ENCODE peak calls at places on chromosome 21, in six cellular contexts. One of them, this sample, is unnamed.

GRCh38 chr21:42218836-42219605 is at the start of gene ABCG1:
- DNase-seq in K562: peak; percentile 47
- DNase-seq in H1: no peak
- DNase-seq in HepG2: no peak
- DNase-seq in HCT116: no peak
- DNase-seq in WTC11: peak; percentile 78
- DNase-seq in this sample: peak; percentile 71

GRCh38 chr21:41742073-41742875 is 24.6 kb downstream of the RIPK4 start:
- DNase-seq in WTC11: no peak
- DNase-seq in H1: no peak
- DNase-seq in HCT116: no peak
- DNase-seq in HepG2: no peak
- DNase-seq in K562: no peak
- DNase-seq in this sample: no peak

GRCh38 chr21:27787046-27787445 is 820.2 kb upstream of the ADAMTS5 start:
- DNase-seq in K562: no peak
- DNase-seq in HCT116: no peak
- DNase-seq in HepG2: no peak
- DNase-seq in WTC11: no peak
- DNase-seq in H1: no peak
- DNase-seq in this sample: no peak

GRCh38 chr21:17513214-17514123 is 626 bp downstream of the CXADR start:
- DNase-seq in HCT116: no peak
- DNase-seq in HepG2: peak; percentile 16
- DNase-seq in WTC11: peak; percentile 31
- DNase-seq in K562: peak; percentile 17
- DNase-seq in H1: no peak
- DNase-seq in this sample: peak; percentile 49

GRCh38 chr21:29299906-29300546 is 1.3 kb downstream of the BACH1 start:
- DNase-seq in K562: peak; percentile 60
- DNase-seq in WTC11: no peak
- DNase-seq in H1: no peak
- DNase-seq in HCT116: peak; percentile 15
- DNase-seq in HepG2: peak; percentile 87
- DNase-seq in this sample: peak; percentile 33

GRCh38 chr21:37208056-37208705 is 59.0 kb downstream of the VPS26C start:
- DNase-seq in K562: peak; percentile 42
- DNase-seq in H1: no peak
- DNase-seq in WTC11: no peak
- DNase-seq in HCT116: no peak
- DNase-seq in HepG2: peak; percentile 13
- DNase-seq in this sample: no peak

GRCh38 chr21:27590271-27590670 is 623.4 kb upstream of the ADAMTS5 start:
- DNase-seq in WTC11: no peak
- DNase-seq in HepG2: no peak
- DNase-seq in HCT116: no peak
- DNase-seq in K562: no peak
- DNase-seq in H1: no peak
- DNase-seq in this sample: no peak

GRCh38 chr21:33196956-33197374 is 32.8 kb upstream of the IFNAR2 start:
- DNase-seq in WTC11: peak; percentile 73
- DNase-seq in K562: peak; percentile 82
- DNase-seq in HCT116: peak; percentile 68
- DNase-seq in HepG2: peak; percentile 60
- DNase-seq in H1: peak; percentile 47
- DNase-seq in this sample: peak; percentile 82

GRCh38 chr21:18369115-18369514 is 34.5 kb downstream of the TMPRSS15 start:
- DNase-seq in HCT116: no peak
- DNase-seq in H1: no peak
- DNase-seq in K562: no peak
- DNase-seq in HepG2: peak; percentile 2
- DNase-seq in WTC11: no peak
- DNase-seq in this sample: peak; percentile 14

GRCh38 chr21:16159213-16159970 is 429.6 kb downstream of the USP25 start:
- DNase-seq in WTC11: no peak
- DNase-seq in H1: no peak
- DNase-seq in HepG2: no peak
- DNase-seq in K562: no peak
- DNase-seq in HCT116: no peak
- DNase-seq in this sample: no peak

GRCh38 chr21:35311985-35312384 is 262.9 kb upstream of the RUNX1 start:
- DNase-seq in HepG2: no peak
- DNase-seq in K562: no peak
- DNase-seq in HCT116: no peak
- DNase-seq in WTC11: no peak
- DNase-seq in H1: no peak
- DNase-seq in this sample: no peak

GRCh38 chr21:33825898-33826297 is 89.7 kb downstream of the ATP5PO start:
- DNase-seq in HCT116: no peak
- DNase-seq in K562: no peak
- DNase-seq in HepG2: no peak
- DNase-seq in WTC11: no peak
- DNase-seq in H1: no peak
- DNase-seq in this sample: no peak

GRCh38 chr21:14989359-14989758 is 75.4 kb downstream of the NRIP1 start:
- DNase-seq in HCT116: no peak
- DNase-seq in H1: no peak
- DNase-seq in HepG2: no peak
- DNase-seq in K562: no peak
- DNase-seq in WTC11: no peak
- DNase-seq in this sample: no peak

GRCh38 chr21:20086508-20086907 is 911.7 kb upstream of the NCAM2 start:
- DNase-seq in HCT116: no peak
- DNase-seq in HepG2: no peak
- DNase-seq in H1: no peak
- DNase-seq in K562: no peak
- DNase-seq in WTC11: no peak
- DNase-seq in this sample: no peak
- TF ChIP-seq SP1 in HCT116: no peak
- TF ChIP-seq SP1 in HepG2: no peak
- TF ChIP-seq SP1 in H1: no peak
- TF ChIP-seq SP1 in K562: no peak
- TF ChIP-seq SP1 in WTC11: no peak
- TF ChIP-seq SP1 in this sample: no peak

DNA sequence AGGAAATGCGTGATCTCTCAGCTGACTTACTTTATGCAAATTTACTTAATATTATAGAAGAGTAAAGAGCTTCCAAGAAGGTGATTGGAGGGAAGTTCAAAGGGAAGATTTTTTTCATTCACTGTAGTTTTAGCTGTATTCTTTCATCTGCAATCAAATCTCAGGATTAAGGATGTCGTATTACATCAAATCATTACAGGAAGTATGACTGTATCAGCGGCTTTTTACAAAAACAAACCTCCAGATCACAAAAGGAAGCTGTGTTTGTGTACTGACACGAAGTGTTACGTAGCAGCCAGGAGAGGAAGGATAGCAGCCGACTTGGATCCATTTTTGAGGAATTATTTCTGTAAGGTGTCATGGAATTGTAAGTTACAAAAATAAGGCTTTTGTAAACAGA is 49.6 kb downstream of the KCNJ15 start:
- DNase-seq in H1: no peak
- DNase-seq in HepG2: no peak
- DNase-seq in WTC11: no peak
- DNase-seq in HCT116: no peak
- DNase-seq in K562: no peak
- DNase-seq in this sample: no peak
- TF ChIP-seq SP1 in H1: no peak
- TF ChIP-seq SP1 in HepG2: no peak
- TF ChIP-seq SP1 in WTC11: no peak
- TF ChIP-seq SP1 in HCT116: no peak
- TF ChIP-seq SP1 in K562: no peak
- TF ChIP-seq SP1 in this sample: no peak

DNA sequence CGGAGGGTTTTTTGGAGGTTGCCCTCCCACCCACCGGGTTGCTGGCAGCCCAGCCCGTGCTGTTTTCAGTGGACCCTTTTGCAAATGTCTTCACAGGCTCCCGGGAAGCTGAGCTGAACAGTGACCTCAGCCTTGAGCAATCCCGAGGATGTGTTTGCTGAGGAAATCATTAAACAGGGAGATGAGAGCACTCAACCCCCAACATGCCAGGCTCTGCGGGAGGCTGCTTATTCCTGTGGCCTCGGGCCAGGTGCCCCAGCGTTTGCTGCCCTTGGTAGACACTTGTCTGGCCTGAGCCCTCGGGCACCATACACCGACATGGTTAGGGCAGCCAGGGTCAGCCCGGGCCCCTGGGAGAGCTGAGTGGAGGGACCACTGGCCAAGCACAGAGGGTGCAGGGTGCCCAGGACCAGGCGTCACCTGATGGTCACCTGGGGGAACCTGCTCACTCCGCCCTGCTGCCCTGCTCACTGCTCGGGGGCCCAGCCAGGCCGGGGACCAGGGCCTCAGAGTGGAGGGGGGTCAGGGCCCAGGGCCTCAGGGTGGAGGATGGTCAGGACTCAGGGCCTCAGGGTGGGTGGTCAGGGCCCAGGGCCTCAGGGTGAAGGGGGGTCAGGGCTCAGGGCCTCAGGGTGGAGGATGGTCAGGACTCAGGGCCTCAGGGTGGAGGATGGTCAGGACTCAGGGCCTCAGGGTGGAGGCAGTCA is 42.5 kb upstream of the POFUT2 start:
- DNase-seq in WTC11: no peak
- DNase-seq in HCT116: no peak
- DNase-seq in HepG2: peak; percentile 89
- DNase-seq in H1: peak; percentile 58
- DNase-seq in K562: no peak
- DNase-seq in this sample: no peak
- TF ChIP-seq SP1 in WTC11: no peak
- TF ChIP-seq SP1 in HCT116: no peak
- TF ChIP-seq SP1 in HepG2: no peak
- TF ChIP-seq SP1 in H1: no peak
- TF ChIP-seq SP1 in K562: no peak
- TF ChIP-seq SP1 in this sample: no peak

DNA sequence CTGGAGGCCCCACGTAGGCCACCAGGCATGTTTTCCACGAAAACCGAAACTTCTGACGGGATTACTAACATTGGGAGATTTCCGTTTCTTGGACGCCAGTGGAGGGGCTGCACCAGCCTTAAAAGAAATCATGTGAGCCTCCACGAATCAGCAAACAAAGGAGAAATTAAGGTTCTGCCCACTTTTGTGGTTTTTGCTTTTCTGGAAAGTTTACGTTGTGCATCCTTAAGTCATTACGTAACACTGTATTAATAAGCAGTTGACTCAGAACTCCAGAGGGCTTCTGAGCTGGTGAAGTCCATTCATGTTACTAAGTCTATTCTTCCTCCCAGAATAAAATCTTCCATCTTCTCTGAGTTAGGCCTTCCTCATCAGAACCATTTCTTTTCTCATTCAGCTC is 168.5 kb downstream of the PSMG1 start:
- DNase-seq in HCT116: no peak
- DNase-seq in K562: no peak
- DNase-seq in H1: no peak
- DNase-seq in HepG2: no peak
- DNase-seq in WTC11: no peak
- DNase-seq in this sample: no peak
- TF ChIP-seq SP1 in HCT116: no peak
- TF ChIP-seq SP1 in K562: no peak
- TF ChIP-seq SP1 in H1: no peak
- TF ChIP-seq SP1 in HepG2: no peak
- TF ChIP-seq SP1 in WTC11: no peak
- TF ChIP-seq SP1 in this sample: no peak